ENCODE peak calls at places on chromosome 2, in four cellular contexts. S is stimulated activated CD4-positive, alpha-beta T cell treated with anti-CD3 and anti-CD28 coated beads, Interleukin-12 subunit alpha, Interleukin-12 subunit beta, amount 100 ng/mL, for 4 hours; U is adrenal gland; W is cardiac septum. V is an unnamed sample.

GRCh38 chr2:36478999-36479398 is 119.0 kb downstream of the FEZ2 start:
- DNase-seq in U (no peak), S (no peak), W (no peak), V (no peak)

GRCh38 chr2:223967981-223968380 is 10.7 kb downstream of the MRPL44 start:
- DNase-seq in U (no peak), W (no peak), S (no peak), V (no peak)

GRCh38 chr2:131127076-131127475 is 21.9 kb downstream of the PLEKHB2 start:
- DNase-seq in S (no peak), W (no peak), U (peak; percentile 50), V (no peak)

GRCh38 chr2:144520718-144521487 is 984 bp upstream of the ZEB2 start:
- DNase-seq in S (no peak), W (no peak), U (no peak), V (no peak)

GRCh38 chr2:138652378-138652777 is 127.8 kb downstream of the NXPH2 start:
- DNase-seq in U (no peak), W (no peak), S (no peak), V (no peak)

GRCh38 chr2:128624425-128624795 is 305.7 kb upstream of the HS6ST1 start:
- DNase-seq in U (no peak), S (no peak), W (no peak), V (no peak)

GRCh38 chr2:181949047-181949446 is 36.6 kb upstream of the PPP1R1C start:
- DNase-seq in S (no peak), U (no peak), W (no peak), V (no peak)

GRCh38 chr2:188853307-188853706 is 120.9 kb upstream of the COL3A1 start:
- DNase-seq in W (no peak), S (no peak), U (no peak), V (no peak)

GRCh38 chr2:100262555-100263320 is 59.6 kb downstream of the LONRF2 start:
- DNase-seq in W (peak; percentile 82), U (peak; percentile 77), S (peak; percentile 52), V (peak; percentile 45)

GRCh38 chr2:130920417-130921030 is 83.8 kb downstream of the ARHGEF4 start:
- DNase-seq in S (peak; percentile 55), U (peak; percentile 55), W (no peak), V (peak; percentile 24)

GRCh38 chr2:112634153-112634873 is 11.4 kb upstream of the SLC20A1 start:
- DNase-seq in W (no peak), S (no peak), U (no peak), V (no peak)